ENCODE peak calls at places on chromosomes 3 and 15, in eight cellular contexts. T is IMR-90, M is A549, V is sigmoid colon, S is heart left ventricle, Y is tibial nerve, B is gastrocnemius medialis, E is right lobe of liver. I is an unnamed sample.

GRCh38 chr15:62163847-62164499 is 1.1 kb downstream of the C2CD4B start:
- DNase-seq in T (no peak), M (peak), V (no peak), S (no peak), Y (no peak), B (no peak), E (peak), I (no peak)

GRCh38 chr15:50224606-50225005 is 40.9 kb downstream of the HDC start:
- DNase-seq in T (peak), M (no peak), V (no peak), S (no peak), Y (no peak), B (no peak), E (no peak), I (no peak)

GRCh38 chr3:161821591-161821990 is 325.0 kb downstream of the OTOL1 start:
- DNase-seq in T (no peak), M (peak), V (no peak), S (no peak), Y (no peak), B (no peak), E (no peak), I (no peak)

GRCh38 chr3:141094851-141095545 is 43.9 kb downstream of the SPSB4 start:
- DNase-seq in T (peak), M (no peak), V (peak), S (peak), Y (peak), B (peak), E (no peak), I (peak)

GRCh38 chr3:161372321-161373260 is 1.3 kb upstream of the SPTSSB start:
- DNase-seq in T (no peak), M (no peak), V (peak), S (peak), Y (no peak), B (no peak), E (peak), I (peak)

GRCh38 chr3:170458285-170458684 is 39.6 kb downstream of the CLDN11 start:
- DNase-seq in T (no peak), M (no peak), V (no peak), S (no peak), Y (no peak), B (no peak), E (no peak), I (no peak)

GRCh38 chr3:172585954-172586353 is 62.7 kb upstream of the TNFSF10 start:
- DNase-seq in T (no peak), M (no peak), V (no peak), S (no peak), Y (no peak), B (no peak), E (no peak), I (no peak)

GRCh38 chr3:186959029-186959624 is 28.8 kb downstream of the ST6GAL1 start:
- DNase-seq in T (no peak), M (no peak), V (no peak), S (no peak), Y (no peak), B (no peak), E (no peak), I (no peak)

GRCh38 chr3:46987485-46988401 is 8.3 kb downstream of the NBEAL2 start:
- DNase-seq in T (no peak), M (peak), V (no peak), S (peak), Y (no peak), B (no peak), E (peak), I (no peak)

GRCh38 chr3:50581459-50581842 is 12.1 kb downstream of the HEMK1 start:
- DNase-seq in T (no peak), M (no peak), V (no peak), S (no peak), Y (no peak), B (peak), E (no peak), I (no peak)

GRCh38 chr3:192919895-192920294 is 2.2 kb upstream of the MB21D2 start:
- DNase-seq in T (no peak), M (no peak), V (no peak), S (no peak), Y (no peak), B (no peak), E (no peak), I (no peak)

GRCh38 chr3:44883213-44883955 is 9.0 kb downstream of the TGM4 start:
- DNase-seq in T (no peak), M (no peak), V (no peak), S (no peak), Y (no peak), B (no peak), E (no peak), I (no peak)

GRCh38 chr15:39728844-39729243 is 53.8 kb downstream of the FSIP1 start:
- DNase-seq in T (no peak), M (no peak), V (no peak), S (no peak), Y (no peak), B (no peak), E (no peak), I (no peak)

GRCh38 chr3:52436500-52437106 is 8.3 kb downstream of the SEMA3G start:
- DNase-seq in T (peak), M (no peak), V (peak), S (peak), Y (no peak), B (no peak), E (no peak), I (no peak)

GRCh38 chr3:50971487-50971924 is 296.8 kb downstream of the DOCK3 start:
- DNase-seq in T (peak), M (peak), V (no peak), S (no peak), Y (no peak), B (no peak), E (no peak), I (no peak)

GRCh38 chr3:58306662-58307286 is 454 bp downstream of the HTD2 start:
- DNase-seq in T (peak), M (peak), V (peak), S (peak), Y (no peak), B (no peak), E (peak), I (peak)

GRCh38 chr3:128438488-128439072 is 28.1 kb downstream of the DNAJB8 start:
- DNase-seq in T (no peak), M (no peak), V (no peak), S (no peak), Y (no peak), B (no peak), E (no peak), I (no peak)

GRCh38 chr3:130963878-130964277 is 62.7 kb downstream of the ASTE1 start:
- DNase-seq in T (peak), M (peak), V (no peak), S (no peak), Y (no peak), B (no peak), E (no peak), I (no peak)

GRCh38 chr15:60972301-60972700 is 256.8 kb downstream of the RORA start:
- DNase-seq in T (peak), M (no peak), V (no peak), S (no peak), Y (no peak), B (no peak), E (no peak), I (no peak)

GRCh38 chr3:83233715-83234114 is 1472.3 kb upstream of the GBE1 start:
- DNase-seq in T (no peak), M (peak), V (no peak), S (no peak), Y (no peak), B (no peak), E (no peak), I (no peak)
- TF ChIP-seq CTCF in T (no peak), M (no peak), V (no peak), S (no peak), Y (no peak), B (no peak), E (peak), I (no peak)

GRCh38 chr15:90665288-90666134 is 51.6 kb upstream of the BLM start:
- DNase-seq in T (peak), M (peak), V (peak), S (peak), Y (peak), B (no peak), E (peak), I (peak)

GRCh38 chr15:90654233-90655124 is 62.7 kb upstream of the BLM start:
- DNase-seq in T (no peak), M (no peak), V (no peak), S (no peak), Y (no peak), B (no peak), E (no peak), I (no peak)

GRCh38 chr15:90659481-90659880 is 57.7 kb upstream of the BLM start:
- DNase-seq in T (no peak), M (no peak), V (no peak), S (no peak), Y (no peak), B (no peak), E (no peak), I (no peak)

GRCh38 chr15:90664650-90665287 is 52.4 kb upstream of the BLM start:
- DNase-seq in T (peak), M (peak), V (peak), S (peak), Y (no peak), B (no peak), E (peak), I (peak)

GRCh38 chr15:90660195-90660995 is 56.8 kb upstream of the BLM start:
- DNase-seq in T (peak), M (peak), V (peak), S (peak), Y (peak), B (peak), E (peak), I (peak)
- TF ChIP-seq POLR2A in T (no peak), M (no peak), V (no peak), S (no peak), Y (peak), B (peak), E (peak), I (no peak)

DNA sequence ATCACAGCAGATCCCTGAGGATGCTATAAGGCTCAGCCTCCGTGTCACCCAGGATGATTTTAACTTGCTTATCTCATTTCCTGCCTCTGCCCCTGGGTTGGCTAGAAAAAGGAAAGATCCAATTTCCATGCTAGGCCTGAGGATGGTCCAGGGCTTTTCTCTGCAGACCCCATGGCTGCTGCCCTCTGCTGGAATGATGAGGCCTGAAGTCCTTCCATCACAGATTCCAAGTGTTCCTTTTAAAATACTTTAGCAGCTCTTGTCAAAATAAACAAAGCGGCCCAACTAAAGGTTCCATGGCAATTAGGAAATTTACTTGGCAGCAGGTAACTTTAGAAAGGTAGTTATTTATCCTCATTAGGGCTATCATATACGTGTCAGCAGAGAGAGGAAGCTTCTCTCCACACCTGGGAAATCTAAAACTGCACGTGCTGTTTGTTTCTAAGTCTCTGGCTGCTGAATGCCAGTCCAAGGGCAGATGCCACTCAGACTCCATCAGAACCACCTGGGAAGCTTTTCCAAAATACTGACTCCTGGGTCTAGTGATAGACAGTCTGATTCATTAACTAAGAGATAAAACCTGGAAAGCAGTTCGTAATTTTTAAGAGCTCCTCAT is 401.9 kb upstream of the IL12A start:
- DNase-seq in T (peak), M (peak), V (no peak), S (peak), Y (no peak), B (no peak), E (peak), I (no peak)
- TF ChIP-seq CTCF in T (peak), M (peak), V (no peak), S (peak), Y (no peak), B (no peak), E (peak), I (no peak)

GRCh38 chr3:126087552-126088175 is 3.7 kb upstream of the SLC41A3 start:
- DNase-seq in T (no peak), M (no peak), V (no peak), S (no peak), Y (no peak), B (no peak), E (no peak), I (no peak)
- TF ChIP-seq POLR2A in T (no peak), M (no peak), V (no peak), S (no peak), Y (no peak), B (no peak), E (no peak), I (no peak)

DNA sequence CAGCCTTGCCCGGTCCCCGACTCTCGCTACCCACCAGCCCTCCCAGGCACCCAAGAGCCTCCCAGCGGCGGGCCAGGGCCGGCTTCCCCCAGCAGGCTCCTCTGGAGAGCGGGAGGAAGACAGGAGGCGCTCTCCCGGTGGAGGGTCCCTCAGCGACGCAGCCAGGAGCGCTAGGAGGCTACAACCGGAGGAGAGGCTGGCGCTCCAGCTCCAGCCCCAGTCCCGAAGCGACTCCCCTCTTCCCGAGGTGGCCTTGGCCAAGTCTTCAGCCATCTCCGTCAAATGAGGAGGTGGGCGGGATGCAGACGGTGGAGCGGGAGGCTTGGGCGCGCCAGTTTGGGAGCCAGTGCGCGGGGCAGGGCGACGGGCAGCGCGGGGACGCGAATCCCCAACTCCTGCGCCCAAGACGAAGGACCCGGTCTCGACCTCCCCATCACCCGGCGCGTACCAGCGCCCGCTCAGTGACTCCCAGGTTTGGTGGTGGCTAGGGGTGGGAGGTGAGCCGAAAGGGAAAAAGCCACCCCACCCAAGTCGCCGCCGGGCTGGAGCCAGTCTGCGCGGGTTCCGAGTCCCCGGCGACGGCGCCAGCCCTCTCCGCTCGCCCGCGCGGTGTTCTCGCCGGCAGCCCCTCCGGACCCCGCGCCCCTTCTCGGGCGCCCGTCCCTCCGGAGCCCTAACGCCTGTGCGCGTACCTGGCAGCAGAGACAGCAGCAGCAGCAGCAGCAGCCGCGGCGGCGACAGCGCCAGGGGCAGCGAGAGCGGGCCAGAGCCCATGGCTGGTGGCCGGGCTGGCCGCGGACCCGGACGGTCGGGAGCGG is 566 bp downstream of the CHRNA3 start:
- DNase-seq in T (no peak), M (peak), V (no peak), S (no peak), Y (no peak), B (no peak), E (no peak), I (no peak)
- TF ChIP-seq CTCF in T (peak), M (peak), V (peak), S (peak), Y (no peak), B (no peak), E (no peak), I (no peak)